ENCODE peak calls at places on chromosomes 3 and 15, in six cellular contexts. One of them, this sample, is unnamed.
A peak's percentile ranks its signal among the peaks of the same experiment; 100 is the strongest.

GRCh38 chr15:62622775-62623174 is 419.8 kb upstream of the TPM1 start:
- DNase-seq in trophoblast cell: no peak
- DNase-seq in IMR-90: no peak
- DNase-seq in mesenchymal stem cell: no peak
- DNase-seq in H1: no peak
- DNase-seq in neuronal stem cell: no peak
- DNase-seq in this sample: no peak

GRCh38 chr15:54120949-54121463 is 142.8 kb downstream of the UNC13C start:
- DNase-seq in mesenchymal stem cell: no peak
- DNase-seq in neuronal stem cell: no peak
- DNase-seq in trophoblast cell: no peak
- DNase-seq in H1: no peak
- DNase-seq in IMR-90: no peak
- DNase-seq in this sample: no peak

GRCh38 chr3:14826069-14826468 is 7.3 kb downstream of the FGD5 start:
- DNase-seq in mesenchymal stem cell: no peak
- DNase-seq in H1: no peak
- DNase-seq in IMR-90: no peak
- DNase-seq in trophoblast cell: no peak
- DNase-seq in neuronal stem cell: no peak
- DNase-seq in this sample: no peak

GRCh38 chr3:115401891-115402501 is 221.3 kb upstream of the GAP43 start:
- DNase-seq in trophoblast cell: no peak
- DNase-seq in neuronal stem cell: no peak
- DNase-seq in H1: no peak
- DNase-seq in IMR-90: peak; percentile 86
- DNase-seq in mesenchymal stem cell: peak; percentile 6
- DNase-seq in this sample: no peak

GRCh38 chr15:45921376-45921775 is 286.5 kb downstream of the SQOR start:
- DNase-seq in trophoblast cell: no peak
- DNase-seq in neuronal stem cell: no peak
- DNase-seq in mesenchymal stem cell: peak; percentile 14
- DNase-seq in H1: no peak
- DNase-seq in IMR-90: no peak
- DNase-seq in this sample: peak; percentile 43

GRCh38 chr3:168249539-168250414 is 154.1 kb upstream of the GOLIM4 start:
- DNase-seq in H1: peak; percentile 89
- DNase-seq in neuronal stem cell: peak; percentile 88
- DNase-seq in trophoblast cell: peak; percentile 83
- DNase-seq in mesenchymal stem cell: peak; percentile 81
- DNase-seq in IMR-90: peak; percentile 63
- DNase-seq in this sample: peak; percentile 96

GRCh38 chr3:61200255-61200654 is 51.0 kb downstream of the FHIT start:
- DNase-seq in neuronal stem cell: no peak
- DNase-seq in mesenchymal stem cell: no peak
- DNase-seq in trophoblast cell: no peak
- DNase-seq in H1: no peak
- DNase-seq in IMR-90: no peak
- DNase-seq in this sample: no peak

GRCh38 chr3:29099296-29099695 is 181.6 kb upstream of the RBMS3 start:
- DNase-seq in neuronal stem cell: no peak
- DNase-seq in mesenchymal stem cell: peak; percentile 13
- DNase-seq in trophoblast cell: no peak
- DNase-seq in H1: no peak
- DNase-seq in IMR-90: peak; percentile 10
- DNase-seq in this sample: no peak

GRCh38 chr15:31202953-31203352 is 101.4 kb upstream of the TRPM1 start:
- DNase-seq in IMR-90: no peak
- DNase-seq in neuronal stem cell: no peak
- DNase-seq in trophoblast cell: no peak
- DNase-seq in H1: no peak
- DNase-seq in mesenchymal stem cell: no peak
- DNase-seq in this sample: no peak

GRCh38 chr3:186368717-186369116 is 6.7 kb upstream of the DGKG start:
- DNase-seq in mesenchymal stem cell: no peak
- DNase-seq in H1: no peak
- DNase-seq in neuronal stem cell: no peak
- DNase-seq in IMR-90: no peak
- DNase-seq in trophoblast cell: no peak
- DNase-seq in this sample: no peak

GRCh38 chr3:8987673-8988655 is 24.7 kb upstream of the RAD18 start:
- DNase-seq in neuronal stem cell: peak; percentile 65
- DNase-seq in IMR-90: peak; percentile 40
- DNase-seq in trophoblast cell: peak; percentile 67
- DNase-seq in H1: peak; percentile 88
- DNase-seq in mesenchymal stem cell: peak; percentile 61
- DNase-seq in this sample: peak; percentile 91

GRCh38 chr3:149356044-149356592 is 21.3 kb downstream of the TM4SF1 start:
- DNase-seq in IMR-90: no peak
- DNase-seq in trophoblast cell: no peak
- DNase-seq in neuronal stem cell: no peak
- DNase-seq in mesenchymal stem cell: no peak
- DNase-seq in H1: no peak
- DNase-seq in this sample: no peak

GRCh38 chr15:49145651-49146609 is 9.5 kb downstream of the COPS2 start:
- DNase-seq in trophoblast cell: peak; percentile 86
- DNase-seq in H1: no peak
- DNase-seq in neuronal stem cell: peak; percentile 46
- DNase-seq in IMR-90: peak; percentile 73
- DNase-seq in mesenchymal stem cell: peak; percentile 71
- DNase-seq in this sample: peak; percentile 62

GRCh38 chr3:13027154-13027553 is 46.1 kb downstream of the IQSEC1 start:
- DNase-seq in neuronal stem cell: no peak
- DNase-seq in trophoblast cell: peak; percentile 48
- DNase-seq in mesenchymal stem cell: no peak
- DNase-seq in H1: no peak
- DNase-seq in IMR-90: no peak
- DNase-seq in this sample: peak; percentile 62

GRCh38 chr3:14489641-14490040 is 50.5 kb downstream of the GRIP2 start:
- DNase-seq in H1: no peak
- DNase-seq in trophoblast cell: no peak
- DNase-seq in neuronal stem cell: no peak
- DNase-seq in mesenchymal stem cell: no peak
- DNase-seq in IMR-90: no peak
- DNase-seq in this sample: no peak

GRCh38 chr3:107683447-107683846 is 160.7 kb downstream of the BBX start:
- DNase-seq in trophoblast cell: no peak
- DNase-seq in IMR-90: peak; percentile 63
- DNase-seq in H1: no peak
- DNase-seq in mesenchymal stem cell: peak; percentile 41
- DNase-seq in neuronal stem cell: no peak
- DNase-seq in this sample: no peak

DNA sequence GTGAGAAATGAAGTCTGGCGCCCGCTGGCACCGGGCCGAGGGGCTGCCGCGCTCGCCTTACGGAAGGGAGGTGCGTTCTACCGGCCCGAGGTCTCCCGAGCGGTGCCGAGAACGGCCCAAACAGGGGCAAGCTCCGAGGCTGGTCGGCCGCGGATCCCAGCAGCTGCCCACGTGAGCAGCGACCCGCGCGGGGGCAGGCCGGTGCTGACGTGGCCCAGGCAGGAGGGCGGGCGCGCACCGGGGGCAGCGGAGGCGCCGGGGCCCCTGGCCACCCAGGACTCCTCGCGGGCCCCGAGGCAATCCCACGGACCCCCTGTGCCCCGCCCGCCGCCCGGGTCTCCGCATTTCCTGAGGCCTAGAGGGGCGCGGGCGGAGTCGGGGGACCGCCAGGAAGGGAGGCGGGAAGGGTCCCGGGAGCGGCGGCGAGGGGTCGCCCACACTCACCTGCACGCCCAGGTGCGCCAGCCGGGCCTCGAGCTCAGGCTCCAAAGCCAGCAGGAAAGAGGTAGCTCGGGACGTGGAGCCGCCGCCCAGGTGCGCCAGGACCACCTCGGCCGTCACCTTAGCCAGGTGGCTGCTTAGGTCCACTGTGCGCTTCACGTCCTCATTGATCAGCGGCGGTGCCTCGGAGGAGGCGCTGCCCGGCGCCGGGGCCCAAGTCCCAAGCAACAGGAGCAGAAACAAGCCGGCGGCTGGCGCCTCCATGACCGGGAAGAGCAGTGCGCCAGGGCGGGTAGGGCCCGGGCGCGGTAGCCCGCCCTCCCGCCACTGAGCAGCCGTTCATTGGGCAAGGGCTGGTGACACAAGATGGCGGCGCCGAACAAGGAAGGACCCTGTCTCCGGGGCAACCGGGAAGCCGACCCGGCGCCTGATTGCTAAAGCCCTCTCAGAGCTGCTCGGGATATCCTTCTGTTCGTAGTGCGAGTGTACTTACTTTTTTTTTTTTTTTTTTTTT is at the start of gene RPN1:
- DNase-seq in mesenchymal stem cell: peak; percentile 98
- DNase-seq in IMR-90: peak; percentile 94
- DNase-seq in H1: peak; percentile 95
- DNase-seq in trophoblast cell: peak; percentile 97
- DNase-seq in neuronal stem cell: peak; percentile 88
- DNase-seq in this sample: peak; percentile 97
- H2BK5ac ChIP-seq in mesenchymal stem cell: peak within 1 kb of the TSS; percentile 82
- H2BK5ac ChIP-seq in IMR-90: peak within 1 kb of the TSS; percentile 88
- H2BK5ac ChIP-seq in H1: peak within 1 kb of the TSS; percentile 86
- H2BK5ac ChIP-seq in trophoblast cell: peak within 1 kb of the TSS; percentile 83
- H2BK5ac ChIP-seq in neuronal stem cell: peak within 1 kb of the TSS; percentile 95
- H2BK5ac ChIP-seq in this sample: peak within 1 kb of the TSS; percentile 31

GRCh38 chr3:195877767-195878423 is 30.5 kb downstream of the TNK2 start:
- DNase-seq in mesenchymal stem cell: no peak
- DNase-seq in IMR-90: no peak
- DNase-seq in trophoblast cell: peak; percentile 27
- DNase-seq in neuronal stem cell: no peak
- DNase-seq in H1: no peak
- DNase-seq in this sample: no peak
- H2BK5ac ChIP-seq in mesenchymal stem cell: no peak overlapping the region
- H2BK5ac ChIP-seq in IMR-90: no peak overlapping the region
- H2BK5ac ChIP-seq in trophoblast cell: no peak overlapping the region
- H2BK5ac ChIP-seq in neuronal stem cell: no peak overlapping the region
- H2BK5ac ChIP-seq in H1: no peak overlapping the region
- H2BK5ac ChIP-seq in this sample: no peak overlapping the region

GRCh38 chr3:46746711-46747110 is 29.0 kb upstream of the PRSS50 start:
- DNase-seq in trophoblast cell: no peak
- DNase-seq in mesenchymal stem cell: no peak
- DNase-seq in H1: no peak
- DNase-seq in neuronal stem cell: no peak
- DNase-seq in IMR-90: no peak
- DNase-seq in this sample: no peak
- H2BK5ac ChIP-seq in trophoblast cell: no peak overlapping the region
- H2BK5ac ChIP-seq in mesenchymal stem cell: no peak overlapping the region
- H2BK5ac ChIP-seq in H1: no peak overlapping the region
- H2BK5ac ChIP-seq in neuronal stem cell: no peak overlapping the region
- H2BK5ac ChIP-seq in IMR-90: no peak overlapping the region
- H2BK5ac ChIP-seq in this sample: no peak overlapping the region

DNA sequence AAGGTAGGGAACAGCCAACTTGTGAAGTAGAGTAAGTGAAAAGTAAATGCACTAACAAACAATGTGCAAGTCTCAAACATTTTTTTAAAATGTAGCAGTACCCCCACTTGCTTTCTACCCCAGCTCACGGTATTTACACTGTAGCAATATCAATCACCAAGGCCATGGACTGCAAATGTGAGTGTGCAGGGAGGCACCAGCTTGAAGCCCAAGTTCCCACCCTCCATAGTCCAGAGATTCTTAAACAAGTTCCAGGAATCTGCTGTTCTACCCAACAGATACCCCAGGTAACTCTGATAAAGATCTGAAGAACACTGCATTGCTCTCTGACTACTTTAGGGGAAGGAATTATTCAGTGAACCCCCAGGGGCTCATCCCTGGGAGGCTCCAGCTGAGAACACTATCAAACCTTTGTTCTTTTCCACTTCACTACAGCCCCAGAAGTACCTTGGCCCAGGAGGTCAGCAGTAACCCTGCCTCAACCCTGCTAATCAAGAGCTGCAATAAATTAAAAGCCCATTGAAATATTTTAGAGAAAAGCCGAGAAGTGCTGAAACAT is 86.1 kb downstream of the FOXP1 start:
- DNase-seq in trophoblast cell: peak; percentile 18
- DNase-seq in neuronal stem cell: no peak
- DNase-seq in mesenchymal stem cell: no peak
- DNase-seq in H1: no peak
- DNase-seq in IMR-90: no peak
- DNase-seq in this sample: peak; percentile 85
- H2BK5ac ChIP-seq in trophoblast cell: peak overlapping the region; percentile 80
- H2BK5ac ChIP-seq in neuronal stem cell: no peak overlapping the region
- H2BK5ac ChIP-seq in mesenchymal stem cell: peak overlapping the region; percentile 21
- H2BK5ac ChIP-seq in H1: no peak overlapping the region
- H2BK5ac ChIP-seq in IMR-90: peak overlapping the region; percentile 52
- H2BK5ac ChIP-seq in this sample: no peak overlapping the region

GRCh38 chr3:138848696-138849095 is 14.0 kb upstream of the PIK3CB start:
- DNase-seq in mesenchymal stem cell: no peak
- DNase-seq in neuronal stem cell: no peak
- DNase-seq in IMR-90: no peak
- DNase-seq in trophoblast cell: no peak
- DNase-seq in H1: no peak
- DNase-seq in this sample: no peak

GRCh38 chr3:138845771-138846173 is 11.0 kb upstream of the PIK3CB start:
- DNase-seq in neuronal stem cell: no peak
- DNase-seq in H1: no peak
- DNase-seq in mesenchymal stem cell: no peak
- DNase-seq in trophoblast cell: no peak
- DNase-seq in IMR-90: no peak
- DNase-seq in this sample: peak; percentile 94

GRCh38 chr3:138845071-138845685 is 10.4 kb upstream of the PIK3CB start:
- DNase-seq in trophoblast cell: peak; percentile 65
- DNase-seq in mesenchymal stem cell: no peak
- DNase-seq in H1: no peak
- DNase-seq in IMR-90: no peak
- DNase-seq in neuronal stem cell: no peak
- DNase-seq in this sample: peak; percentile 58

GRCh38 chr3:138849541-138849940 is 14.8 kb upstream of the PIK3CB start:
- DNase-seq in neuronal stem cell: no peak
- DNase-seq in H1: no peak
- DNase-seq in IMR-90: no peak
- DNase-seq in trophoblast cell: peak; percentile 46
- DNase-seq in mesenchymal stem cell: no peak
- DNase-seq in this sample: peak; percentile 53

GRCh38 chr3:138846350-138846756 is 11.6 kb upstream of the PIK3CB start:
- DNase-seq in mesenchymal stem cell: no peak
- DNase-seq in IMR-90: no peak
- DNase-seq in H1: no peak
- DNase-seq in neuronal stem cell: no peak
- DNase-seq in trophoblast cell: peak; percentile 91
- DNase-seq in this sample: peak; percentile 88
- H2BK5ac ChIP-seq in mesenchymal stem cell: no peak overlapping the region
- H2BK5ac ChIP-seq in IMR-90: no peak overlapping the region
- H2BK5ac ChIP-seq in H1: peak overlapping the region; percentile 98
- H2BK5ac ChIP-seq in neuronal stem cell: no peak overlapping the region
- H2BK5ac ChIP-seq in trophoblast cell: peak overlapping the region; percentile 95
- H2BK5ac ChIP-seq in this sample: peak overlapping the region; percentile 88

This sample was measured in mesendoderm.